ENCODE peak calls at places on chromosomes 13 and 19, in seven cellular contexts. F is GM12892, R is esophagus muscularis mucosa, K is HL-60, X is HCT116, P is GM23338, H is GM12878. N is an unnamed sample.

GRCh38 chr13:47027797-47028437 is 131.1 kb upstream of the HTR2A start:
- DNase-seq in F (no peak), R (no peak), K (no peak), X (no peak), P (no peak), H (no peak), N (no peak)

GRCh38 chr13:79870766-79871165 is 389.8 kb downstream of the NDFIP2 start:
- DNase-seq in F (no peak), R (no peak), K (no peak), X (no peak), P (no peak), H (no peak), N (no peak)

GRCh38 chr19:53571339-53571738 is 33.4 kb downstream of the ZNF331 start:
- DNase-seq in F (no peak), R (no peak), K (no peak), X (no peak), P (no peak), H (no peak), N (no peak)

GRCh38 chr13:104296301-104296700 is 1230.1 kb upstream of the SLC10A2 start:
- DNase-seq in F (no peak), R (no peak), K (no peak), X (no peak), P (no peak), H (no peak), N (no peak)

GRCh38 chr19:7366701-7367420 is 18.1 kb downstream of the ARHGEF18 start:
- DNase-seq in F (no peak), R (no peak), K (no peak), X (peak; percentile 62), P (peak; percentile 76), H (no peak), N (no peak)

GRCh38 chr13:107554355-107554905 is 660.9 kb downstream of the LIG4 start:
- DNase-seq in F (no peak), R (no peak), K (no peak), X (no peak), P (no peak), H (no peak), N (no peak)

GRCh38 chr19:4375620-4376228 is 24.6 kb downstream of the SH3GL1 start:
- DNase-seq in F (no peak), R (no peak), K (peak; percentile 70), X (no peak), P (peak; percentile 64), H (peak; percentile 90), N (no peak)

GRCh38 chr13:98677398-98677797 is 75.1 kb downstream of the SLC15A1 start:
- DNase-seq in F (no peak), R (no peak), K (no peak), X (no peak), P (no peak), H (no peak), N (no peak)

GRCh38 chr13:26202365-26202972 is 19.6 kb downstream of the RNF6 start:
- DNase-seq in F (no peak), R (no peak), K (no peak), X (no peak), P (no peak), H (no peak), N (no peak)

GRCh38 chr19:51398096-51398704 is 7.8 kb upstream of the C19orf84 start:
- DNase-seq in F (no peak), R (no peak), K (peak; percentile 10), X (no peak), P (peak; percentile 70), H (no peak), N (no peak)

GRCh38 chr19:12777217-12778019 is 2.1 kb upstream of the HOOK2 start:
- DNase-seq in F (peak; percentile 80), R (no peak), K (peak; percentile 81), X (no peak), P (peak; percentile 93), H (no peak), N (no peak)

GRCh38 chr19:45782162-45782623 is at the start of gene DMPK:
- DNase-seq in F (no peak), R (no peak), K (no peak), X (no peak), P (no peak), H (no peak), N (no peak)

GRCh38 chr13:30679483-30680330 is 55.6 kb upstream of the ALOX5AP start:
- DNase-seq in F (no peak), R (no peak), K (peak; percentile 63), X (no peak), P (peak; percentile 67), H (no peak), N (no peak)

GRCh38 chr19:21314676-21315075 is 14.5 kb downstream of the ZNF708 start:
- DNase-seq in F (no peak), R (no peak), K (no peak), X (no peak), P (no peak), H (no peak), N (no peak)
- TF ChIP-seq POLR2AphosphoS5 in F (no peak), R (peak; percentile 71), K (no peak), X (no peak), P (no peak), H (no peak), N (no peak)

GRCh38 chr13:20161275-20161950 is 561 bp upstream of the GJA3 start:
- DNase-seq in F (no peak), R (no peak), K (peak; percentile 31), X (no peak), P (peak; percentile 50), H (no peak), N (no peak)

GRCh38 chr13:20160346-20161274 is at the start of gene GJA3:
- DNase-seq in F (no peak), R (no peak), K (peak; percentile 63), X (no peak), P (peak; percentile 77), H (no peak), N (no peak)

GRCh38 chr13:20157387-20157786 is 3.5 kb downstream of the GJA3 start:
- DNase-seq in F (no peak), R (no peak), K (peak; percentile 65), X (no peak), P (no peak), H (no peak), N (no peak)

GRCh38 chr13:20159646-20160345 is 1.1 kb downstream of the GJA3 start:
- DNase-seq in F (no peak), R (no peak), K (no peak), X (no peak), P (no peak), H (no peak), N (no peak)

GRCh38 chr13:20156711-20157110 is 4.1 kb downstream of the GJA3 start:
- DNase-seq in F (no peak), R (no peak), K (no peak), X (no peak), P (no peak), H (no peak), N (no peak)
- TF ChIP-seq POLR2AphosphoS5 in F (no peak), R (no peak), K (no peak), X (no peak), P (no peak), H (no peak), N (no peak)

GRCh38 chr13:62377838-62378237 is 962.2 kb upstream of the PCDH20 start:
- DNase-seq in F (no peak), R (no peak), K (no peak), X (no peak), P (no peak), H (no peak), N (no peak)
- TF ChIP-seq POLR2AphosphoS5 in F (no peak), R (no peak), K (no peak), X (no peak), P (no peak), H (no peak), N (no peak)

GRCh38 chr19:1568320-1569019 is at the start of gene MEX3D:
- DNase-seq in F (peak; percentile 99), R (no peak), K (peak; percentile 45), X (no peak), P (peak; percentile 83), H (no peak), N (no peak)
- TF ChIP-seq POLR2AphosphoS5 in F (no peak), R (no peak), K (no peak), X (no peak), P (peak; percentile 38), H (no peak), N (no peak)

GRCh38 chr13:33353210-33353609 is 67.7 kb upstream of the STARD13 start:
- DNase-seq in F (no peak), R (peak; percentile 93), K (peak; percentile 88), X (no peak), P (no peak), H (peak; percentile 11), N (no peak)
- TF ChIP-seq POLR2AphosphoS5 in F (no peak), R (peak; percentile 54), K (peak; percentile 69), X (no peak), P (no peak), H (no peak), N (no peak)

GRCh38 chr13:49097374-49097773 is 121.7 kb downstream of the FNDC3A start:
- DNase-seq in F (no peak), R (no peak), K (no peak), X (peak; percentile 13), P (no peak), H (no peak), N (no peak)
- TF ChIP-seq POLR2AphosphoS5 in F (no peak), R (no peak), K (no peak), X (no peak), P (no peak), H (no peak), N (peak; percentile 78)

DNA sequence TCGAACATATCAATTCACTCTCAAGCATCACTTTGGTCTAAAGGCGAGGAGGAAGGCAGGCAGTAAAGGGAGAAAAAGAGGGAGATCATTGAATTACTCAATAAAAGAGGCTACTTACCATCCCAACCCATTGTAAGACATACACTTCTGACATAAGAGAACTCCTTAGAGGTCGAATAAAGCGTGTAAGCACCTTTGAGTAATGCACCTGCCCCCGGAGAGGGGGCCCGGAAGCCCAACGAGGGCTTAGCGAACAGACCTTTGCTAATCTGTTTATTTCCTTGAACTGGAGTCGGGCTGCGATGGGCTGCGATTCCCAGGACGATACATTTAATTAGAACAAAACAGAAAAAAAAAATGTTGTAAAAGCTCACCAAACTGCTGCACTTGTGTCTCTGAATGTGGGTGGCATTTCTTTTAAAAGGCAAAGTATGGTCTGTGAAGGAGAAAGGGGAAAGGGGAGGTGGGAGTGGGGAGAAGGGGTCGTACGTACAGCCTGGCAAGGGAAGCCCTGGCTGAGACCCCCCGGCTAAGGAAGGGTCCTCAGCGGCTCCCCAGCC is 3.0 kb downstream of the ZC3H4 start:
- DNase-seq in F (no peak), R (no peak), K (peak; percentile 21), X (no peak), P (no peak), H (no peak), N (no peak)
- TF ChIP-seq POLR2AphosphoS5 in F (peak; percentile 85), R (no peak), K (no peak), X (no peak), P (no peak), H (peak; percentile 67), N (no peak)

N was measured in vagina.